ENCODE peak calls at places on chromosomes 6 and 20, in seven cellular contexts. L, E, P, U, V, O and K are unnamed samples.

GRCh38 chr6:164034602-164035140 is 620.2 kb downstream of the QKI start:
- DNase-seq in L (no peak), E (no peak), P (no peak), U (no peak), V (no peak), O (no peak), K (no peak)

GRCh38 chr20:31523361-31524283 is 9.4 kb downstream of the HM13 start:
- DNase-seq in L (peak; percentile 23), E (no peak), P (no peak), U (no peak), V (no peak), O (peak; percentile 45), K (peak; percentile 84)

GRCh38 chr6:2765896-2766766 is 938 bp downstream of the WRNIP1 start:
- DNase-seq in L (peak; percentile 30), E (peak; percentile 61), P (no peak), U (no peak), V (peak; percentile 46), O (peak; percentile 58), K (peak; percentile 48)

GRCh38 chr6:160733045-160733646 is 31.1 kb downstream of the PLG start:
- DNase-seq in L (peak; percentile 13), E (peak; percentile 76), P (no peak), U (peak; percentile 59), V (peak; percentile 47), O (peak; percentile 10), K (peak; percentile 84)

GRCh38 chr20:54255157-54255556 is 47.3 kb downstream of the PFDN4 start:
- DNase-seq in L (peak; percentile 66), E (no peak), P (no peak), U (no peak), V (no peak), O (no peak), K (no peak)

GRCh38 chr6:36556281-36556680 is 9.0 kb upstream of the STK38 start:
- DNase-seq in L (no peak), E (no peak), P (no peak), U (no peak), V (no peak), O (no peak), K (no peak)

GRCh38 chr6:28758046-28758817 is 165.6 kb downstream of the TRIM27 start:
- DNase-seq in L (peak; percentile 48), E (peak; percentile 92), P (peak; percentile 77), U (peak; percentile 80), V (no peak), O (no peak), K (peak; percentile 57)

GRCh38 chr6:90892271-90892670 is 305.4 kb upstream of the MAP3K7 start:
- DNase-seq in L (no peak), E (peak; percentile 44), P (no peak), U (no peak), V (no peak), O (no peak), K (no peak)

GRCh38 chr20:17589161-17589834 is 19.4 kb downstream of the DSTN start:
- DNase-seq in L (no peak), E (no peak), P (no peak), U (no peak), V (no peak), O (no peak), K (no peak)

GRCh38 chr6:53493635-53494025 is 51.3 kb downstream of the GCLC start:
- DNase-seq in L (peak; percentile 63), E (no peak), P (no peak), U (no peak), V (no peak), O (peak; percentile 4), K (no peak)

GRCh38 chr20:50431066-50431450 is 79.1 kb upstream of the PTPN1 start:
- DNase-seq in L (no peak), E (no peak), P (no peak), U (no peak), V (no peak), O (no peak), K (no peak)

GRCh38 chr20:50428463-50428828 is 81.7 kb upstream of the PTPN1 start:
- DNase-seq in L (no peak), E (no peak), P (no peak), U (no peak), V (no peak), O (no peak), K (no peak)

GRCh38 chr20:50426865-50427739 is 83.1 kb upstream of the PTPN1 start:
- DNase-seq in L (no peak), E (no peak), P (no peak), U (no peak), V (no peak), O (peak; percentile 48), K (no peak)

GRCh38 chr20:50427740-50428462 is 82.3 kb upstream of the PTPN1 start:
- DNase-seq in L (no peak), E (no peak), P (no peak), U (no peak), V (no peak), O (peak; percentile 35), K (no peak)

GRCh38 chr20:50429412-50429811 is 80.8 kb upstream of the PTPN1 start:
- DNase-seq in L (no peak), E (no peak), P (no peak), U (no peak), V (no peak), O (no peak), K (no peak)
- H2BK120ac ChIP-seq in L (peak overlapping the region; percentile 28), E (no peak overlapping the region), P (no peak overlapping the region), U (no peak overlapping the region), V (no peak overlapping the region), O (no peak overlapping the region), K (no peak overlapping the region)

GRCh38 chr6:154752015-154752414 is 18.8 kb downstream of the SCAF8 start:
- DNase-seq in L (no peak), E (peak; percentile 38), P (no peak), U (no peak), V (no peak), O (no peak), K (no peak)
- H3K27ac ChIP-seq in L (no peak overlapping the region), E (no peak overlapping the region), P (no peak overlapping the region), U (no peak overlapping the region), V (no peak overlapping the region), O (no peak overlapping the region), K (no peak overlapping the region)

GRCh38 chr20:62066339-62066982 is 780 bp upstream of the TAF4 start:
- DNase-seq in L (no peak), E (peak; percentile 87), P (peak; percentile 38), U (peak; percentile 73), V (peak; percentile 71), O (peak; percentile 48), K (peak; percentile 56)
- H3K4me1 ChIP-seq in L (peaks cover 16% of the 10 kb centered on the region), E (peaks cover 8% of the 10 kb centered on the region), P (peaks cover 16% of the 10 kb centered on the region), U (no peaks in the 10 kb centered on the region), V (peaks cover 15% of the 10 kb centered on the region), O (peaks cover 17% of the 10 kb centered on the region), K (peaks cover 18% of the 10 kb centered on the region)

GRCh38 chr6:30323806-30324205 is 2.9 kb upstream of the TRIM39 start:
- DNase-seq in L (no peak), E (no peak), P (no peak), U (no peak), V (no peak), O (no peak), K (no peak)

GRCh38 chr6:30326446-30327231 is at the start of gene TRIM39:
- DNase-seq in L (peak; percentile 84), E (peak; percentile 86), P (no peak), U (peak; percentile 85), V (peak; percentile 76), O (peak; percentile 93), K (peak; percentile 88)

GRCh38 chr6:30327232-30327746 is 562 bp downstream of the TRIM39 start:
- DNase-seq in L (no peak), E (no peak), P (no peak), U (no peak), V (no peak), O (no peak), K (peak; percentile 4)

GRCh38 chr6:30325150-30325872 is 1.4 kb upstream of the TRIM39 start:
- DNase-seq in L (peak; percentile 49), E (peak; percentile 51), P (peak; percentile 66), U (no peak), V (no peak), O (peak; percentile 87), K (peak; percentile 67)

DNA sequence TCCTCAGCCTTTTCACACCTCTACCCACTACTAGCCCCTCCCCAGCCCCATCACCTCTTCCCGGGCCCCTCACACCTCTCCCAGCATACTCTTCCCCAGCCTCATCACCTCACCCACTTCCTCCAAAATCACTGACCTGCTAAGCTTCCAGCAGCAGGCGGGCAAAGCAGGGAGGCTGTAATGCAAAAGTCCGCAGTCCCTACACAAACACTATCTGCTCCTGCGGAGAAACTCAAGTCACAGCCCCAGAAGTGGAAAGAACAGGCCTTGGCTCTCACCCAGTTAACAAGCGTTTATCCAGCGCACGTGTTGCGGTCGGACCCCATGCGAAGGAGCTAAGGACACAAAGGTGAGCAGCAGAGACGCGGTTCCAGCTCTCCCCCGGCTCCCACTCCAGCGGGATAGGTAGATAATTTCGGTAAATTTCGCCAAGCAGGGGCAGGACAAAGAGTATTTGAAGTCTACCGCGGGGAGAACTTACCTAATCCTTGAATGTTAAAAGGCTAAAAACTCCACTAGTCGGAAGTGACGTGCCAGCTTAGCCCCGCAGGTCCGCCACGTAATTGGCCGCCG is 768 bp upstream of the TRIM39 start:
- DNase-seq in L (no peak), E (peak; percentile 96), P (peak; percentile 34), U (peak; percentile 92), V (peak; percentile 58), O (no peak), K (no peak)
- H2BK120ac ChIP-seq in L (peak overlapping the region; percentile 1), E (no peak overlapping the region), P (peak overlapping the region; percentile 9), U (peak overlapping the region; percentile 61), V (no peak overlapping the region), O (peak overlapping the region; percentile 87), K (peak overlapping the region; percentile 89)

GRCh38 chr6:88376759-88377387 is 210.7 kb upstream of the CNR1 start:
- DNase-seq in L (peak; percentile 6), E (no peak), P (no peak), U (no peak), V (no peak), O (peak; percentile 69), K (no peak)
- H3K27ac ChIP-seq in L (no peak overlapping the region), E (no peak overlapping the region), P (no peak overlapping the region), U (no peak overlapping the region), V (no peak overlapping the region), O (peak overlapping the region; percentile 68), K (no peak overlapping the region)

GRCh38 chr20:19781235-19781634 is 23.2 kb downstream of the RIN2 start:
- DNase-seq in L (no peak), E (no peak), P (no peak), U (no peak), V (no peak), O (peak; percentile 29), K (no peak)
- H3K4me1 ChIP-seq in L (peaks cover 24% of the 10 kb centered on the region), E (no peaks in the 10 kb centered on the region), P (peaks cover 2% of the 10 kb centered on the region), U (no peaks in the 10 kb centered on the region), V (peaks cover 10% of the 10 kb centered on the region), O (peaks cover 33% of the 10 kb centered on the region), K (peaks cover 23% of the 10 kb centered on the region)